ENCODE peak calls at places on chromosomes 6 and 20, in six cellular contexts. One of them, this sample, is unnamed.

GRCh38 chr6:2839195-2839981 is 2.3 kb downstream of the SERPINB1 start:
- DNase-seq in hepatocyte: peak
- DNase-seq in GM23338: no peak
- DNase-seq in SK-N-SH: no peak
- DNase-seq in PC-3: peak
- DNase-seq in MM.1S: no peak
- DNase-seq in this sample: no peak

GRCh38 chr6:422423-423061 is 31.0 kb downstream of the IRF4 start:
- DNase-seq in hepatocyte: peak
- DNase-seq in GM23338: no peak
- DNase-seq in SK-N-SH: no peak
- DNase-seq in PC-3: peak
- DNase-seq in MM.1S: no peak
- DNase-seq in this sample: no peak

GRCh38 chr6:150366118-150366778 is 2.6 kb upstream of the IYD start:
- DNase-seq in hepatocyte: no peak
- DNase-seq in GM23338: no peak
- DNase-seq in SK-N-SH: no peak
- DNase-seq in PC-3: no peak
- DNase-seq in MM.1S: no peak
- DNase-seq in this sample: no peak

GRCh38 chr6:90284745-90285481 is 11.7 kb downstream of the BACH2 start:
- DNase-seq in hepatocyte: no peak
- DNase-seq in GM23338: no peak
- DNase-seq in SK-N-SH: no peak
- DNase-seq in PC-3: peak
- DNase-seq in MM.1S: peak
- DNase-seq in this sample: no peak

GRCh38 chr6:42627044-42627443 is 63.2 kb downstream of the UBR2 start:
- DNase-seq in hepatocyte: no peak
- DNase-seq in GM23338: no peak
- DNase-seq in SK-N-SH: no peak
- DNase-seq in PC-3: no peak
- DNase-seq in MM.1S: no peak
- DNase-seq in this sample: no peak

GRCh38 chr6:137808191-137808590 is 58.9 kb upstream of the TNFAIP3 start:
- DNase-seq in hepatocyte: no peak
- DNase-seq in GM23338: no peak
- DNase-seq in SK-N-SH: no peak
- DNase-seq in PC-3: peak
- DNase-seq in MM.1S: no peak
- DNase-seq in this sample: no peak

GRCh38 chr6:153424719-153425400 is 293.8 kb upstream of the RGS17 start:
- DNase-seq in hepatocyte: no peak
- DNase-seq in GM23338: no peak
- DNase-seq in SK-N-SH: no peak
- DNase-seq in PC-3: peak
- DNase-seq in MM.1S: no peak
- DNase-seq in this sample: no peak

GRCh38 chr20:16821211-16822089 is 73.3 kb downstream of the OTOR start:
- DNase-seq in hepatocyte: peak
- DNase-seq in GM23338: peak
- DNase-seq in SK-N-SH: peak
- DNase-seq in PC-3: peak
- DNase-seq in MM.1S: peak
- DNase-seq in this sample: peak

GRCh38 chr6:167856474-167856873 is 29.8 kb downstream of the AFDN start:
- DNase-seq in hepatocyte: no peak
- DNase-seq in GM23338: no peak
- DNase-seq in SK-N-SH: no peak
- DNase-seq in PC-3: no peak
- DNase-seq in MM.1S: no peak
- DNase-seq in this sample: no peak

GRCh38 chr6:167858842-167859520 is 32.3 kb downstream of the AFDN start:
- DNase-seq in hepatocyte: no peak
- DNase-seq in GM23338: no peak
- DNase-seq in SK-N-SH: no peak
- DNase-seq in PC-3: no peak
- DNase-seq in MM.1S: no peak
- DNase-seq in this sample: no peak

GRCh38 chr6:167856999-167857660 is 30.4 kb downstream of the AFDN start:
- DNase-seq in hepatocyte: peak
- DNase-seq in GM23338: peak
- DNase-seq in SK-N-SH: no peak
- DNase-seq in PC-3: no peak
- DNase-seq in MM.1S: no peak
- DNase-seq in this sample: no peak

GRCh38 chr6:167858086-167858591 is 31.4 kb downstream of the AFDN start:
- DNase-seq in hepatocyte: no peak
- DNase-seq in GM23338: no peak
- DNase-seq in SK-N-SH: peak
- DNase-seq in PC-3: no peak
- DNase-seq in MM.1S: no peak
- DNase-seq in this sample: no peak

DNA sequence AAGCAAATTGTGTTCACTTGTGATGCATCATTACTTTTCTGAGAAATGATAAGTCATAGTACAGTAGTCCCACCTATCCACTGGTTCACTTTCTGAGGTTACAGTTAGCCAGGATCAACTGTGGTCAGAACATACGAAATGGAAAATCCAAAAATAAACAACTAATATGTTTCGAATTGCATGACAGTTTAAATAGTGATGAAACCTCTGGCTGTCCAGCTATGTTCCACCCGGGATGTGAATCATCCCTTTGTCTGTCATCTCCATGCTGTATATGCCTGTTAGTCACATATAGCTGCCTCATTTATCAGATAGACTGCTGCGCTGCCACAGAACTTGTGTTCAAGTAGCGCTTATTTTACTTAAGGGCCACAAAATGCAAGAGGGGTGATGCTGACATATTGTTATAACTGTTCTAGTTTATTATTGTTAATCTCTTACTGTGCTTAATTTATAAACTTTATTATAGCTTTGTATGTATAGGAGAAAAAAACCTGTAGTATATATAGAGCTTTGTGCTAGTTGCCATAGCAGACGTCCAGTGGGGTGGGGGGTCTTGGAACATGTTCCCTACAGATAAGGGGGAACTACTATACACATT is 29.2 kb downstream of the AFDN start:
- DNase-seq in hepatocyte: peak
- DNase-seq in GM23338: no peak
- DNase-seq in SK-N-SH: no peak
- DNase-seq in PC-3: peak
- DNase-seq in MM.1S: no peak
- DNase-seq in this sample: no peak
- TF ChIP-seq EZH2phosphoT487 in hepatocyte: no peak
- TF ChIP-seq EZH2phosphoT487 in GM23338: no peak
- TF ChIP-seq EZH2phosphoT487 in SK-N-SH: no peak
- TF ChIP-seq EZH2phosphoT487 in PC-3: no peak
- TF ChIP-seq EZH2phosphoT487 in MM.1S: no peak
- TF ChIP-seq EZH2phosphoT487 in this sample: no peak

GRCh38 chr6:57198926-57199636 is 23.0 kb downstream of the RAB23 start:
- DNase-seq in hepatocyte: no peak
- DNase-seq in GM23338: peak
- DNase-seq in SK-N-SH: no peak
- DNase-seq in PC-3: no peak
- DNase-seq in MM.1S: no peak
- DNase-seq in this sample: no peak
- TF ChIP-seq CTCF in hepatocyte: no peak
- TF ChIP-seq CTCF in GM23338: no peak
- TF ChIP-seq CTCF in SK-N-SH: no peak
- TF ChIP-seq CTCF in PC-3: no peak
- TF ChIP-seq CTCF in MM.1S: no peak
- TF ChIP-seq CTCF in this sample: no peak

GRCh38 chr6:35960192-35960591 is 39.3 kb upstream of the SRPK1 start:
- DNase-seq in hepatocyte: no peak
- DNase-seq in GM23338: no peak
- DNase-seq in SK-N-SH: no peak
- DNase-seq in PC-3: no peak
- DNase-seq in MM.1S: no peak
- DNase-seq in this sample: no peak
- TF ChIP-seq EZH2phosphoT487 in hepatocyte: no peak
- TF ChIP-seq EZH2phosphoT487 in GM23338: no peak
- TF ChIP-seq EZH2phosphoT487 in SK-N-SH: no peak
- TF ChIP-seq EZH2phosphoT487 in PC-3: no peak
- TF ChIP-seq EZH2phosphoT487 in MM.1S: no peak
- TF ChIP-seq EZH2phosphoT487 in this sample: no peak

DNA sequence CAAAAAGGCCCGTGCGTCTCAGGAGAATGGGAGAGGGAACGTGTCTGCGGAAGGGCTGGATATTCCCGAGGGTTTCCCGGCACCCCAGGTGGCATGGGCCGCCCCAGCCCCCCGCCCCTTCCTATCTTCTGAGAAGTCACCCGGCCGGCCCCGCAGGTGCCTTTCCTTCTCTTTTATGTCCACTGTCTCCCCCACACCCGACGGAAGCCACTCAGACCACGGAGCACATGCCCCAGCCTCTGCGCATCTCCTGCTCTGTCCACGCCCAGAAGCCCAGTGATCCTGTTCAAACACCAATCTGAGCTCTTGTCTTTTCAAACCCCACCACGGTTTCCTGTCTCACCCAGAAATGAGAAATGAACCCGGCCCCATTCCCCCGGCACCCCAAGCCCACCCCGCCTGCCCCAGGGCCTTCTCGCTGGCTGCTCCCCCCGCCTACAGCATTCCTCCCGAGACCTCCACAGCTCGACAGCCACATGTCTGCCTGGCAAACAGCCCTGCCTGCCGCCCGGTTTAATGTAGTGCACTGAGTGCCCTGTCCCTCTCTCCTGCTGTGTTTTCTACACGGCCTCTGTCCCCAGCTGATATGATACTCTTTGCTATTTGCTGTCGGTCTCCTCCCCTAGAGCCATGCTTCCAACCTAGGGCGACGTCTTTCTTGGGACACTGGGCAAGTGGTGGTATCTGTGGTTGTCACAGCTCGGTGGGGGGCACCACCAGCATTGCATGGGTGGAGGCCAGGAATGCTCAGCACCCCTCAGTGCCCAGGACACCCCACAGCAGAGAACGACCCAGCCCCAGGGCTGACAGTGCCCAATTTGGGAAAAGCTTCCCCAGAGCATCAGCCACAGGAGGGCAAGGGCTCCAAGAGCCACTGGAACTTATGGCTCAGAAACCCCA is 182.7 kb downstream of the TAF4 start:
- DNase-seq in hepatocyte: no peak
- DNase-seq in GM23338: no peak
- DNase-seq in SK-N-SH: no peak
- DNase-seq in PC-3: no peak
- DNase-seq in MM.1S: no peak
- DNase-seq in this sample: no peak
- TF ChIP-seq CTCF in hepatocyte: no peak
- TF ChIP-seq CTCF in GM23338: no peak
- TF ChIP-seq CTCF in SK-N-SH: no peak
- TF ChIP-seq CTCF in PC-3: no peak
- TF ChIP-seq CTCF in MM.1S: no peak
- TF ChIP-seq CTCF in this sample: no peak

DNA sequence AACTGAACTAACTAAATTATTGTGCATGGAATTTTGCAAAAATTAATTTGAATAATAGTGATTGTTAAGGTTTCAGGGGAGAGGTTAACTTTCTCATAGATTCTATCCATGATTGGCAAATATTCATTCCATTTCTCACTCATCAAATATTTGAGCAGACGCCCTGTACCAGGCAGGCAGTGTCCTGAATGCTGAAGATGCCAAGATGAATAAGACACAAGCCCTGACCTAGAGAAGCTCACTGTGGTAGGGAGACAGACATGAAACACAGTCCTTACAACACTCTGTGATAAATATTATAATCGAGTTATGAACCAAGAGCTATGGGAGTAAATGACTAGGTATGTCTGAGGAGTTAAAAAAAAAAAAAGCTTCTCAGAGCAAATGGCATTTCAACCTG is 18.4 kb upstream of the ID4 start:
- DNase-seq in hepatocyte: no peak
- DNase-seq in GM23338: no peak
- DNase-seq in SK-N-SH: no peak
- DNase-seq in PC-3: peak
- DNase-seq in MM.1S: no peak
- DNase-seq in this sample: no peak
- TF ChIP-seq EZH2phosphoT487 in hepatocyte: no peak
- TF ChIP-seq EZH2phosphoT487 in GM23338: no peak
- TF ChIP-seq EZH2phosphoT487 in SK-N-SH: no peak
- TF ChIP-seq EZH2phosphoT487 in PC-3: no peak
- TF ChIP-seq EZH2phosphoT487 in MM.1S: no peak
- TF ChIP-seq EZH2phosphoT487 in this sample: no peak

GRCh38 chr6:158387578-158387977 is 75.3 kb downstream of the TULP4 start:
- DNase-seq in hepatocyte: no peak
- DNase-seq in GM23338: no peak
- DNase-seq in SK-N-SH: no peak
- DNase-seq in PC-3: no peak
- DNase-seq in MM.1S: no peak
- DNase-seq in this sample: no peak

GRCh38 chr6:158388727-158389126 is 76.5 kb downstream of the TULP4 start:
- DNase-seq in hepatocyte: no peak
- DNase-seq in GM23338: no peak
- DNase-seq in SK-N-SH: no peak
- DNase-seq in PC-3: no peak
- DNase-seq in MM.1S: no peak
- DNase-seq in this sample: no peak

GRCh38 chr6:158389188-158389919 is 77.1 kb downstream of the TULP4 start:
- DNase-seq in hepatocyte: no peak
- DNase-seq in GM23338: no peak
- DNase-seq in SK-N-SH: no peak
- DNase-seq in PC-3: peak
- DNase-seq in MM.1S: no peak
- DNase-seq in this sample: no peak

GRCh38 chr6:158384671-158385110 is 72.4 kb downstream of the TULP4 start:
- DNase-seq in hepatocyte: no peak
- DNase-seq in GM23338: no peak
- DNase-seq in SK-N-SH: no peak
- DNase-seq in PC-3: no peak
- DNase-seq in MM.1S: no peak
- DNase-seq in this sample: no peak

DNA sequence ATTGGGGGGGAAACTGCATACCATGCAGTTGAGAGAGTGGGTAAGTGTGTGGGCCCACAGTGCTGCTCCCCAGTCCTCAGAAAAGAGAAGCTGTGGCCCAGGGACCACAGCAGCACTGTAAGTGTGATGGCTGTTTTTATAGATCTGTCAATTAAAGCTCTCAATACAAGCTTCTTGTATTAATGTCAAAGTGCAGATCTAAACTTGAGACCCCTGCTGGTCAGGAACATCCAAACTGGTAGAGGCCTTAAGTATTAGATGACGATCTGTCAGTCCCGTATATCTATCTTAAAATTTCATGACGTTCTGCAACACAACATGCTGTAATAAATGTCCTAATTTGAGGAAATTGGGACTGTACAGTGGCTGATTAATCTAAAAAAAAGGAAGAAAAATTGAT is 74.8 kb downstream of the TULP4 start:
- DNase-seq in hepatocyte: no peak
- DNase-seq in GM23338: no peak
- DNase-seq in SK-N-SH: no peak
- DNase-seq in PC-3: no peak
- DNase-seq in MM.1S: no peak
- DNase-seq in this sample: peak
- TF ChIP-seq CTCF in hepatocyte: no peak
- TF ChIP-seq CTCF in GM23338: peak
- TF ChIP-seq CTCF in SK-N-SH: peak
- TF ChIP-seq CTCF in PC-3: peak
- TF ChIP-seq CTCF in MM.1S: no peak
- TF ChIP-seq CTCF in this sample: peak

This sample was measured in OCI-LY7.